ENCODE peak calls at places on chromosomes 11 and 22, in four cellular contexts. One of them, this sample, is unnamed.

GRCh38 chr11:75968021-75968685 is 153.1 kb downstream of the UVRAG start:
- DNase-seq in IMR-90: peak
- DNase-seq in mesendoderm: no peak
- DNase-seq in H1: no peak
- DNase-seq in this sample: no peak

GRCh38 chr11:102940714-102941588 is 14.6 kb downstream of the MMP13 start:
- DNase-seq in IMR-90: peak
- DNase-seq in mesendoderm: peak
- DNase-seq in H1: no peak
- DNase-seq in this sample: peak

GRCh38 chr11:12219732-12220131 is 109.3 kb downstream of the MICAL2 start:
- DNase-seq in IMR-90: peak
- DNase-seq in mesendoderm: peak
- DNase-seq in H1: no peak
- DNase-seq in this sample: no peak

GRCh38 chr22:31093956-31094622 is 13.0 kb downstream of the SMTN start:
- DNase-seq in IMR-90: no peak
- DNase-seq in mesendoderm: no peak
- DNase-seq in H1: no peak
- DNase-seq in this sample: no peak

GRCh38 chr11:43518407-43519165 is 159.9 kb downstream of the TTC17 start:
- DNase-seq in IMR-90: peak
- DNase-seq in mesendoderm: no peak
- DNase-seq in H1: no peak
- DNase-seq in this sample: no peak

GRCh38 chr11:102287963-102288744 is 29.1 kb upstream of the BIRC3 start:
- DNase-seq in IMR-90: peak
- DNase-seq in mesendoderm: peak
- DNase-seq in H1: no peak
- DNase-seq in this sample: peak

GRCh38 chr11:11250470-11250869 is 102.6 kb downstream of the CSNK2A3 start:
- DNase-seq in IMR-90: peak
- DNase-seq in mesendoderm: no peak
- DNase-seq in H1: no peak
- DNase-seq in this sample: no peak

GRCh38 chr22:43337385-43337784 is 5.8 kb downstream of the SCUBE1 start:
- DNase-seq in IMR-90: no peak
- DNase-seq in mesendoderm: no peak
- DNase-seq in H1: no peak
- DNase-seq in this sample: no peak

GRCh38 chr11:92136792-92137191 is 87.8 kb upstream of the FAT3 start:
- DNase-seq in IMR-90: no peak
- DNase-seq in mesendoderm: peak
- DNase-seq in H1: no peak
- DNase-seq in this sample: peak

GRCh38 chr11:66467756-66468155 is 1.1 kb downstream of the PELI3 start:
- DNase-seq in IMR-90: no peak
- DNase-seq in mesendoderm: peak
- DNase-seq in H1: peak
- DNase-seq in this sample: peak

GRCh38 chr11:106399075-106399500 is 321.6 kb downstream of the AASDHPPT start:
- DNase-seq in IMR-90: peak
- DNase-seq in mesendoderm: no peak
- DNase-seq in H1: no peak
- DNase-seq in this sample: no peak

GRCh38 chr11:13955971-13956421 is 6.5 kb upstream of the SPON1 start:
- DNase-seq in IMR-90: peak
- DNase-seq in mesendoderm: peak
- DNase-seq in H1: peak
- DNase-seq in this sample: peak

GRCh38 chr11:128726464-128727139 is 32.7 kb downstream of the FLI1 start:
- DNase-seq in IMR-90: no peak
- DNase-seq in mesendoderm: no peak
- DNase-seq in H1: no peak
- DNase-seq in this sample: no peak

GRCh38 chr22:31075961-31076360 is 5.2 kb upstream of the SMTN start:
- DNase-seq in IMR-90: peak
- DNase-seq in mesendoderm: no peak
- DNase-seq in H1: no peak
- DNase-seq in this sample: no peak

GRCh38 chr11:134374171-134374570 is 37.9 kb downstream of the B3GAT1 start:
- DNase-seq in IMR-90: no peak
- DNase-seq in mesendoderm: no peak
- DNase-seq in H1: no peak
- DNase-seq in this sample: no peak

GRCh38 chr11:122271167-122271566 is 155.2 kb upstream of the BLID start:
- DNase-seq in IMR-90: no peak
- DNase-seq in mesendoderm: no peak
- DNase-seq in H1: no peak
- DNase-seq in this sample: peak

GRCh38 chr11:95154514-95154913 is 64.9 kb downstream of the ENDOD1 start:
- DNase-seq in IMR-90: peak
- DNase-seq in mesendoderm: peak
- DNase-seq in H1: peak
- DNase-seq in this sample: peak

GRCh38 chr11:56637500-56637899 is 4.7 kb downstream of the OR5AP2 start:
- DNase-seq in IMR-90: no peak
- DNase-seq in mesendoderm: no peak
- DNase-seq in H1: no peak
- DNase-seq in this sample: no peak

GRCh38 chr11:65390099-65390941 is 3.9 kb downstream of the FRMD8 start:
- DNase-seq in IMR-90: no peak
- DNase-seq in mesendoderm: no peak
- DNase-seq in H1: no peak
- DNase-seq in this sample: no peak

GRCh38 chr11:2571598-2572281 is 126.9 kb downstream of the KCNQ1 start:
- DNase-seq in IMR-90: no peak
- DNase-seq in mesendoderm: no peak
- DNase-seq in H1: no peak
- DNase-seq in this sample: no peak

GRCh38 chr11:57641426-57641825 is 8.3 kb downstream of the YPEL4 start:
- DNase-seq in IMR-90: peak
- DNase-seq in mesendoderm: peak
- DNase-seq in H1: no peak
- DNase-seq in this sample: no peak

GRCh38 chr11:38182126-38182907 is 1584.3 kb upstream of the RAG2 start:
- DNase-seq in IMR-90: no peak
- DNase-seq in mesendoderm: no peak
- DNase-seq in H1: no peak
- DNase-seq in this sample: no peak

GRCh38 chr22:47918936-47919505 is 1156.6 kb downstream of the TBC1D22A start:
- DNase-seq in IMR-90: no peak
- DNase-seq in mesendoderm: no peak
- DNase-seq in H1: no peak
- DNase-seq in this sample: no peak

GRCh38 chr11:127074151-127074761 is 73.7 kb upstream of the KIRREL3 start:
- DNase-seq in IMR-90: peak
- DNase-seq in mesendoderm: peak
- DNase-seq in H1: no peak
- DNase-seq in this sample: peak

GRCh38 chr11:103529217-103529684 is 420.0 kb downstream of the DYNC2H1 start:
- DNase-seq in IMR-90: peak
- DNase-seq in mesendoderm: peak
- DNase-seq in H1: no peak
- DNase-seq in this sample: no peak

GRCh38 chr11:9170450-9170849 is 79.1 kb upstream of the SCUBE2 start:
- DNase-seq in IMR-90: peak
- DNase-seq in mesendoderm: peak
- DNase-seq in H1: no peak
- DNase-seq in this sample: no peak

GRCh38 chr11:120222916-120223315 is 12.1 kb downstream of the OAF start:
- DNase-seq in IMR-90: no peak
- DNase-seq in mesendoderm: no peak
- DNase-seq in H1: no peak
- DNase-seq in this sample: no peak

GRCh38 chr11:87753143-87753542 is 422.1 kb downstream of the RAB38 start:
- DNase-seq in IMR-90: no peak
- DNase-seq in mesendoderm: no peak
- DNase-seq in H1: no peak
- DNase-seq in this sample: no peak

GRCh38 chr11:25065711-25066110 is 568.9 kb downstream of the LUZP2 start:
- DNase-seq in IMR-90: peak
- DNase-seq in mesendoderm: no peak
- DNase-seq in H1: no peak
- DNase-seq in this sample: no peak

GRCh38 chr11:106072804-106073203 is 4.3 kb downstream of the KBTBD3 start:
- DNase-seq in IMR-90: no peak
- DNase-seq in mesendoderm: no peak
- DNase-seq in H1: no peak
- DNase-seq in this sample: no peak

GRCh38 chr11:12050911-12051667 is 42.7 kb upstream of the DKK3 start:
- DNase-seq in IMR-90: no peak
- DNase-seq in mesendoderm: no peak
- DNase-seq in H1: no peak
- DNase-seq in this sample: no peak

GRCh38 chr11:31355131-31355530 is 14.4 kb downstream of the DCDC1 start:
- DNase-seq in IMR-90: peak
- DNase-seq in mesendoderm: no peak
- DNase-seq in H1: no peak
- DNase-seq in this sample: no peak

DNA sequence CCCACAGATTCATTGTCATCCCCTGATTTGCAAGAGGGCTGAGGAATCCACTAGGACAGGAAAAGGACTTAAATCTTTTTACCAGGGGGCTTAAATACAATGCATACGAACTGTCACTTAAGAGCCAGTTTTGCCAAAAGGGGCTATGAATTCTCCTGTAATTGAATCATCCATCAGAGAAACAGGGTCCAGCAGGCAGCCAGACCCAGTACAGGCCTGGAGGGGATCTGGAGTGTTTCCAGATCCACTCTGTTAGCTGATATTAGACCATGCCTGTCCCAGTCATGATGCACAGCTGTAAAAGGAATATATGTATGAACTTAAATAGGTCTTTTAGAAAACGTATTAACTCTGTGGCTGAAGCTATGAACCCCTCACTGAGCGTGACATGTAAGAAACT is 53.8 kb upstream of the PRSS23 start:
- DNase-seq in IMR-90: no peak
- DNase-seq in mesendoderm: no peak
- DNase-seq in H1: no peak
- DNase-seq in this sample: no peak
- H3K56ac ChIP-seq in IMR-90: no peak
- H3K56ac ChIP-seq in mesendoderm: no peak
- H3K56ac ChIP-seq in H1: no peak
- H3K56ac ChIP-seq in this sample: no peak

GRCh38 chr11:68380786-68381622 is 68.6 kb downstream of the LRP5 start:
- DNase-seq in IMR-90: peak
- DNase-seq in mesendoderm: peak
- DNase-seq in H1: no peak
- DNase-seq in this sample: no peak

GRCh38 chr11:68383976-68384501 is 71.6 kb downstream of the LRP5 start:
- DNase-seq in IMR-90: peak
- DNase-seq in mesendoderm: peak
- DNase-seq in H1: peak
- DNase-seq in this sample: peak

GRCh38 chr11:68379216-68379615 is 66.8 kb downstream of the LRP5 start:
- DNase-seq in IMR-90: no peak
- DNase-seq in mesendoderm: no peak
- DNase-seq in H1: no peak
- DNase-seq in this sample: no peak

GRCh38 chr11:68382358-68382998 is 70.1 kb downstream of the LRP5 start:
- DNase-seq in IMR-90: no peak
- DNase-seq in mesendoderm: no peak
- DNase-seq in H1: no peak
- DNase-seq in this sample: no peak

GRCh38 chr11:68381716-68382115 is 69.3 kb downstream of the LRP5 start:
- DNase-seq in IMR-90: no peak
- DNase-seq in mesendoderm: no peak
- DNase-seq in H1: no peak
- DNase-seq in this sample: no peak
- H3K4ac ChIP-seq in IMR-90: peak
- H3K4ac ChIP-seq in mesendoderm: no peak
- H3K4ac ChIP-seq in H1: no peak
- H3K4ac ChIP-seq in this sample: no peak

DNA sequence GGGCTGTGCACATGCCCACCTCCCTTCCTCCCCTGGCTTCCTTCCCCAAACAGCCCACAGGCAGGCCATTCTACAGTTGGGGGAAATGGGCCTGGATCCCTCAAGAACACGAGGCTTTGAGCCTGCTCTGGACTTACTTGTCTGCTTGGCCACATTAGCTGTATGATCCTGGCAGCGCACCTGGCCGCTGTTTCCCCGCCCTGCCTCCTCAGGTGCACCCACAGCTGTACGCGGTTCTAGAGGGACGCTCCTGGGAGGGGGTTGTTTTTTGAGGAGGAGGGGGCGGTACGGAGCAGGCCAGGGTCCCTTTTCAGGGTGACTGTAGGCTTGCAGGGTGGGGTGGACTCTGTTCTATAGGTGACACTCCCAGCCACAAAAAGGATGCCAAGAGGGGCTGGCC is 11.5 kb upstream of the SUN2 start:
- DNase-seq in IMR-90: no peak
- DNase-seq in mesendoderm: no peak
- DNase-seq in H1: no peak
- DNase-seq in this sample: no peak
- H3K56ac ChIP-seq in IMR-90: no peak
- H3K56ac ChIP-seq in mesendoderm: no peak
- H3K56ac ChIP-seq in H1: no peak
- H3K56ac ChIP-seq in this sample: no peak

GRCh38 chr22:18056802-18057474 is 20.9 kb upstream of the PEX26 start:
- DNase-seq in IMR-90: no peak
- DNase-seq in mesendoderm: no peak
- DNase-seq in H1: no peak
- DNase-seq in this sample: no peak

GRCh38 chr22:18056161-18056666 is 21.6 kb upstream of the PEX26 start:
- DNase-seq in IMR-90: peak
- DNase-seq in mesendoderm: no peak
- DNase-seq in H1: no peak
- DNase-seq in this sample: no peak

GRCh38 chr22:18058770-18059169 is 19.0 kb upstream of the PEX26 start:
- DNase-seq in IMR-90: no peak
- DNase-seq in mesendoderm: no peak
- DNase-seq in H1: no peak
- DNase-seq in this sample: no peak

GRCh38 chr22:18057568-18058209 is 20.1 kb upstream of the PEX26 start:
- DNase-seq in IMR-90: peak
- DNase-seq in mesendoderm: no peak
- DNase-seq in H1: no peak
- DNase-seq in this sample: no peak

GRCh38 chr22:18055619-18056160 is 22.1 kb upstream of the PEX26 start:
- DNase-seq in IMR-90: no peak
- DNase-seq in mesendoderm: no peak
- DNase-seq in H1: no peak
- DNase-seq in this sample: no peak
- H3K4ac ChIP-seq in IMR-90: peak
- H3K4ac ChIP-seq in mesendoderm: no peak
- H3K4ac ChIP-seq in H1: no peak
- H3K4ac ChIP-seq in this sample: no peak